ENCODE peak calls at places on chromosomes 2 and 18, in four cellular contexts. Z is body of pancreas, C is neural progenitor cell, U is tibial artery. R is an unnamed sample.

GRCh38 chr2:127634066-127634617 is 11.8 kb upstream of the GPR17 start:
- DNase-seq in U (no peak), Z (no peak), C (no peak), R (peak)

GRCh38 chr2:88177556-88177955 is 7.4 kb downstream of the THNSL2 start:
- DNase-seq in C (no peak), Z (no peak), U (no peak), R (no peak)

GRCh38 chr2:229414631-229415030 is 143.5 kb upstream of the PID1 start:
- DNase-seq in Z (no peak), C (no peak), U (no peak), R (no peak)

GRCh38 chr2:15788458-15789229 is 151.7 kb upstream of the MYCN start:
- DNase-seq in C (peak), Z (no peak), U (no peak), R (no peak)

GRCh38 chr2:26767894-26768487 is 3.9 kb downstream of the SLC35F6 start:
- DNase-seq in Z (peak), C (no peak), U (no peak), R (no peak)

GRCh38 chr2:98394595-98395153 is 48.4 kb downstream of the CNGA3 start:
- DNase-seq in U (no peak), C (no peak), Z (no peak), R (no peak)

GRCh38 chr2:17867133-17867532 is 11.3 kb upstream of the KCNS3 start:
- DNase-seq in U (no peak), C (no peak), Z (no peak), R (no peak)

GRCh38 chr2:88687384-88687783 is 4.1 kb upstream of the RPIA start:
- DNase-seq in C (no peak), U (no peak), Z (no peak), R (no peak)

GRCh38 chr18:23825496-23825895 is 136.2 kb downstream of the LAMA3 start:
- DNase-seq in U (no peak), C (no peak), Z (no peak), R (no peak)

GRCh38 chr2:101401316-101401660 is 14.0 kb upstream of the CREG2 start:
- DNase-seq in U (no peak), C (no peak), Z (no peak), R (no peak)

GRCh38 chr2:197450485-197450884 is 2.9 kb upstream of the COQ10B start:
- DNase-seq in U (no peak), Z (no peak), C (no peak), R (no peak)

GRCh38 chr2:9797681-9798556 is 45.4 kb upstream of the TAF1B start:
- DNase-seq in Z (no peak), U (no peak), C (no peak), R (no peak)

GRCh38 chr18:47979611-47980200 is 49.2 kb upstream of the SMAD2 start:
- DNase-seq in C (no peak), Z (no peak), U (no peak), R (no peak)

GRCh38 chr2:194060269-194060668 is 1596.8 kb upstream of the SLC39A10 start:
- DNase-seq in Z (no peak), U (no peak), C (no peak), R (no peak)

GRCh38 chr2:185608799-185609198 is 129.8 kb upstream of the FSIP2 start:
- DNase-seq in U (no peak), Z (no peak), C (no peak), R (no peak)
- TF ChIP-seq CTCF in U (no peak), Z (no peak), C (no peak), R (no peak)

DNA sequence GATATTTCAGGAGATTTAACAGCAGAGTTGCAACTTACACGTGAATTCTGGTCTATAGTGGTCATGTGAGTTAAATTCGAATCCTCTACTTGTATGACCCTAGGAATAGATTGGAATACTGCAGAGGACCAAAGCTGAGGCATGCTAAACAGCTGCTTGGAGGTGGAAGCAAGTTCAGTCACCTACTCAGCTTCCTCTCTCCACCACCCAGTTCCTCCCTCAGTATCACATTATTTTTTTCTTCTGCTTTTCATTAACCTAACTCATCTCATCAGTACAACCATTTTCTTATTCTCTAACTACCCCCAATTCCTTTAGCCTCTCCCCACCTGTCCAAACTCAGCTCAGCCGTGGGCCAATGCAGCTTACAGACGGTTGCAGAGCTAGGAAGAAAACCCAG is 385.5 kb downstream of the SETBP1 start:
- DNase-seq in U (no peak), C (no peak), Z (no peak), R (no peak)
- TF ChIP-seq CTCF in U (no peak), C (no peak), Z (no peak), R (no peak)

GRCh38 chr2:33126552-33126951 is 179.8 kb downstream of the LTBP1 start:
- DNase-seq in U (no peak), C (no peak), Z (no peak), R (no peak)
- TF ChIP-seq CTCF in U (no peak), C (peak), Z (no peak), R (no peak)

GRCh38 chr2:44713170-44713569 is 228.3 kb upstream of the SIX3 start:
- DNase-seq in Z (no peak), U (no peak), C (no peak), R (no peak)

GRCh38 chr2:44718431-44718830 is 223.1 kb upstream of the SIX3 start:
- DNase-seq in U (no peak), C (no peak), Z (no peak), R (no peak)

GRCh38 chr2:44716131-44716530 is 225.4 kb upstream of the SIX3 start:
- DNase-seq in U (no peak), C (no peak), Z (no peak), R (no peak)

GRCh38 chr2:44719564-44719963 is 221.9 kb upstream of the SIX3 start:
- DNase-seq in C (no peak), Z (no peak), U (no peak), R (no peak)

DNA sequence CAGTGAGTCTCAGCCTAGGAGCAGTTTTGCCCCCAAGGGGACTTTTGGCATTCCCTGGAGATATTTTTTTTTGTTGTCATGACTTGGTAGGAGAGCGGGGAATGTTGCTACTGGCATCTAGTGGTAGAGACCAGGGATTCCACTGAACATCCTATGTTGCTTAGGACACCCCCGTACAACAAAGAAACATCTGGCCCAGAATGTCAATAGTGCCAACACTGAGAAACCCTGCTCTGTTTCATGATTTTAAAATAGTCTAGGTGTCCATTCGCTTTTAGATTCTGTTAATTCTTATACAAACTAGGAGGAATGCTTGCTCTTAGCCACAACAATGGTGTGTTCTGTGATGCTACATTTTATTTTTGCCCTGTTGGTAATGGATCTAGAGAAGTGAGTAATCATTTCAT is 225.8 kb upstream of the SIX3 start:
- DNase-seq in C (peak), Z (no peak), U (no peak), R (no peak)
- TF ChIP-seq CTCF in C (peak), Z (no peak), U (peak), R (no peak)

GRCh38 chr2:73282924-73283544 is 1.2 kb downstream of the FBXO41 start:
- DNase-seq in Z (no peak), C (peak), U (no peak), R (no peak)
- TF ChIP-seq CTCF in Z (no peak), C (no peak), U (no peak), R (no peak)

DNA sequence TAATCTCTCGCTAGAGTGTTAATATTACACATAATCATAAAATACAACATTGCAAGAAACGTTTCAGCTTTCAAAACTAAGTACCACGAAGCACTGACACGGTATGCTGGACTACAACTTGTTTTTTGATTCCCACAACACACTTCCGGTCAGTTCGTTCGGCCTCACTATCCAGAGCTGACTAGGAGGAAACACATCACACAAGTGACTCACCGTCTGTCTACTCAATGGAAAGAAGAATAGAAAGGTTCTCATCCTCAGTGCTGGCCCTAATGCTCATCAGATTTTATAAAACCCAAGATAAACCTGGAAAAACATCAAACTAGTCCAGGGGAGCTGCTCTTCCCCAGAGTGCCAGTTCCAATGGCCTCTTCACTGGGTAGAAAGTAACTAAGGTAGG is 42.9 kb downstream of the ZNF385B start:
- DNase-seq in U (no peak), C (no peak), Z (no peak), R (no peak)
- TF ChIP-seq CTCF in U (no peak), C (no peak), Z (no peak), R (no peak)

GRCh38 chr18:815353-815752 is 3.3 kb upstream of the YES1 start:
- DNase-seq in Z (no peak), C (no peak), U (no peak), R (no peak)

GRCh38 chr18:812673-813404 is 797 bp upstream of the YES1 start:
- DNase-seq in C (peak), Z (peak), U (peak), R (peak)

GRCh38 chr18:816088-816653 is 4.1 kb upstream of the YES1 start:
- DNase-seq in Z (no peak), U (no peak), C (no peak), R (no peak)

GRCh38 chr18:813405-814071 is 1.5 kb upstream of the YES1 start:
- DNase-seq in U (no peak), Z (no peak), C (no peak), R (no peak)

GRCh38 chr18:814300-815084 is 2.5 kb upstream of the YES1 start:
- DNase-seq in U (no peak), C (no peak), Z (no peak), R (no peak)
- TF ChIP-seq CTCF in U (no peak), C (no peak), Z (no peak), R (no peak)

DNA sequence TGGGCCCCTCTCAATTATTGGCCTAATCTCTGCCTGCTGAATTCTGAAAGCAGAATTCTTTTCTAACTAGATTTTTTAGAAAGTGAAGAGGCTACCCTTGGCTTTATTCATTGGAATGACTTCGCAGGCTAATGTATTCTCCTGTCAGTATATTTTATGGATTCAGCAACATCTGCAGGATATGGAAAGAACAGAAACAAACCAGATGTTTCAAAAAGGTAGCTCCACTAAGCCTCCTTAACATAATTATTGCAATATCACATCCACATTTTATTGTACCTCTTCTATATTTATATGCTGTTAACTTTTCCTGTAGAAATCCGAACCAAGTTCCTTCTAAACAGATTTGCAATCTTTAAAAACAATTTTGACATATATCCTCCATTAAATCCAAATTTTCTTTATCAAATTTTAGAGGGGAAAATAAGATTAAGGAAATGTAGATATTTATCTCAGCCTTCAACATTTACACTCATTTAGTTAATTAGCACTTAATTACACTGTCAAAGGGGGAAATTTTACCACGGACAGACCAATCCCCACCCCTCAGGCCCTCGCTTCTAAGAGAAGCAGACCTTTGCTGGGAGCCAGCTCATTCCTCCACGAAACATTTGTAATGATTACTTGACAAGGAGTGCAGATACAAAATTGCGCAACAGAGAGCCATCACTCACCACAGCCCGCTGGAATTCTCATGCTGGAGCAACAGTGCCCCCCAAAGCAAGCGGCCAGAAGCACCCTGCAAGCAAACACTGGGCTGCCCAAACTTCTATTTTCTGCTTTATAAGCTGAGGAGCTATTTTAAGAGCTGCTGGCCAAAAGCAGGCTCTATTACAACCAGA is 253.4 kb downstream of the ETAA1 start:
- DNase-seq in C (peak), Z (peak), U (peak), R (peak)
- TF ChIP-seq CTCF in C (peak), Z (peak), U (peak), R (peak)

GRCh38 chr2:53021285-53021684 is 746.3 kb upstream of the CHAC2 start:
- DNase-seq in C (no peak), U (no peak), Z (no peak), R (no peak)

GRCh38 chr2:53021828-53022227 is 745.8 kb upstream of the CHAC2 start:
- DNase-seq in U (no peak), C (no peak), Z (no peak), R (no peak)

DNA sequence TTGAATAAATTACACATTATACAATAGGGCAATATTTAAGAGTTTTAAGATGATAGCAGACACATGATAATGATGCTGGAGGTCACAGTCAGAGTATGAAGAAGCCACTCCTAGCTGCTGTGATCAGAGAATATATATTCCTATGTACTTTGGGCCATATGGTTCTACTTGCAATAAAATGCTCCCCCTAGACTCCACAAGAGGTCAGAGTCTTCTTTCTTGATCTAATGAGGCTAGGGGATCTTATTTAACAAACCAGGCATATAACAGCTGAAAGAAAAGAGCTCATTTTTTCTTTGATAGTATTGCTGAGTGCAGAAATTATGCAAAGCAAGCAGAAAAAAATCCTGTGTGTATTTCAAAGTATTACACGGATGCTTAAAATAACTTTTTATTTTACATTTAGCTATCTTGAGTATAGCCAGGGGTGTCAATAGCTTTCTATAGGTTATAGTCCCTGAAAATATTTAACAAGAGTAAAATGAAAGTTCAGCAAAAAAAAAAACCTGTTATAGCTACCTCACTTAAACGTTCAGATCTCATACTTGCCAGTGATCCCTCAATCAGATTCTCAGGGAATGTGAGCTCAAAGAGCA is 748.7 kb upstream of the CHAC2 start:
- DNase-seq in Z (no peak), U (no peak), C (peak), R (no peak)
- TF ChIP-seq CTCF in Z (no peak), U (no peak), C (peak), R (no peak)

GRCh38 chr2:157657858-157658257 is 29.2 kb upstream of the ACVR1C start:
- DNase-seq in Z (no peak), C (no peak), U (no peak), R (no peak)
- TF ChIP-seq CTCF in Z (no peak), C (no peak), U (no peak), R (no peak)

R was measured in uterus.